ENCODE peak calls at places on chromosomes 12 and 14, in four cellular contexts. One of them, this sample, is unnamed.

GRCh38 chr14:23984891-23985607 is 3.7 kb upstream of the DHRS4L2 start:
- DNase-seq in NCI-H1694 treated with DMSO at 0.1 percent for 48 hours: no peak
- DNase-seq in ACHN: no peak
- DNase-seq in left kidney: no peak
- DNase-seq in this sample: no peak

GRCh38 chr14:81927069-81927468 is 393.4 kb upstream of the SEL1L start:
- DNase-seq in NCI-H1694 treated with DMSO at 0.1 percent for 48 hours: peak
- DNase-seq in ACHN: no peak
- DNase-seq in left kidney: peak
- DNase-seq in this sample: no peak

GRCh38 chr12:44002607-44003006 is 166.7 kb downstream of the TMEM117 start:
- DNase-seq in NCI-H1694 treated with DMSO at 0.1 percent for 48 hours: no peak
- DNase-seq in ACHN: no peak
- DNase-seq in left kidney: no peak
- DNase-seq in this sample: no peak

GRCh38 chr12:92482599-92482998 is 220.2 kb upstream of the PLEKHG7 start:
- DNase-seq in NCI-H1694 treated with DMSO at 0.1 percent for 48 hours: no peak
- DNase-seq in ACHN: no peak
- DNase-seq in left kidney: no peak
- DNase-seq in this sample: no peak

GRCh38 chr12:1808798-1809480 is 11.4 kb upstream of the LRTM2 start:
- DNase-seq in NCI-H1694 treated with DMSO at 0.1 percent for 48 hours: no peak
- DNase-seq in ACHN: no peak
- DNase-seq in left kidney: no peak
- DNase-seq in this sample: no peak

GRCh38 chr14:48429512-48429911 is 754.1 kb upstream of the MDGA2 start:
- DNase-seq in NCI-H1694 treated with DMSO at 0.1 percent for 48 hours: no peak
- DNase-seq in ACHN: no peak
- DNase-seq in left kidney: no peak
- DNase-seq in this sample: no peak

GRCh38 chr12:51389302-51389999 is 1.8 kb downstream of the GALNT6 start:
- DNase-seq in NCI-H1694 treated with DMSO at 0.1 percent for 48 hours: no peak
- DNase-seq in ACHN: no peak
- DNase-seq in left kidney: no peak
- DNase-seq in this sample: no peak

GRCh38 chr14:91358654-91359210 is 58.9 kb downstream of the CCDC88C start:
- DNase-seq in NCI-H1694 treated with DMSO at 0.1 percent for 48 hours: no peak
- DNase-seq in ACHN: no peak
- DNase-seq in left kidney: no peak
- DNase-seq in this sample: peak

GRCh38 chr12:9387450-9387849 is 179.3 kb upstream of the PZP start:
- DNase-seq in NCI-H1694 treated with DMSO at 0.1 percent for 48 hours: no peak
- DNase-seq in ACHN: no peak
- DNase-seq in left kidney: no peak
- DNase-seq in this sample: no peak

GRCh38 chr12:89156324-89156723 is 196.0 kb downstream of the DUSP6 start:
- DNase-seq in NCI-H1694 treated with DMSO at 0.1 percent for 48 hours: no peak
- DNase-seq in ACHN: no peak
- DNase-seq in left kidney: no peak
- DNase-seq in this sample: no peak

GRCh38 chr14:36478782-36479181 is 41.2 kb downstream of the NKX2-1 start:
- DNase-seq in NCI-H1694 treated with DMSO at 0.1 percent for 48 hours: no peak
- DNase-seq in ACHN: no peak
- DNase-seq in left kidney: no peak
- DNase-seq in this sample: no peak

GRCh38 chr12:59929091-59929490 is 333.3 kb downstream of the SLC16A7 start:
- DNase-seq in NCI-H1694 treated with DMSO at 0.1 percent for 48 hours: no peak
- DNase-seq in ACHN: peak
- DNase-seq in left kidney: no peak
- DNase-seq in this sample: no peak

GRCh38 chr14:22547309-22547947 is 41.6 kb downstream of the DAD1 start:
- DNase-seq in NCI-H1694 treated with DMSO at 0.1 percent for 48 hours: no peak
- DNase-seq in ACHN: no peak
- DNase-seq in left kidney: no peak
- DNase-seq in this sample: no peak

GRCh38 chr12:26989873-26990272 is 24.3 kb downstream of the TM7SF3 start:
- DNase-seq in NCI-H1694 treated with DMSO at 0.1 percent for 48 hours: no peak
- DNase-seq in ACHN: no peak
- DNase-seq in left kidney: no peak
- DNase-seq in this sample: no peak

GRCh38 chr12:106170285-106170684 is 31.5 kb upstream of the NUAK1 start:
- DNase-seq in NCI-H1694 treated with DMSO at 0.1 percent for 48 hours: no peak
- DNase-seq in ACHN: no peak
- DNase-seq in left kidney: no peak
- DNase-seq in this sample: no peak

GRCh38 chr14:95507701-95508103 is 8.7 kb downstream of the SYNE3 start:
- DNase-seq in NCI-H1694 treated with DMSO at 0.1 percent for 48 hours: no peak
- DNase-seq in ACHN: peak
- DNase-seq in left kidney: no peak
- DNase-seq in this sample: no peak

GRCh38 chr12:1630081-1630826 is 1.2 kb downstream of the WNT5B start:
- DNase-seq in NCI-H1694 treated with DMSO at 0.1 percent for 48 hours: peak
- DNase-seq in ACHN: peak
- DNase-seq in left kidney: peak
- DNase-seq in this sample: peak

This sample was measured in NCI-H524 treated with DMSO at 0.1 percent for 48 hours.